ENCODE peak calls at places on chromosomes 16 and 17, in five cellular contexts. C, Z, V, M and L are unnamed samples. For H3K4me1 and H3K27me3, the result is how much of the 10 kb centered on the place peaks cover.

GRCh38 chr17:44308865-44309264 is 464 bp downstream of the RUNDC3A start:
- DNase-seq in Z (no peak), M (no peak), C (no peak), V (no peak), L (no peak)

GRCh38 chr16:75789237-75789636 is 62.9 kb upstream of the CPHXL start:
- DNase-seq in V (peak), M (peak), Z (no peak), C (peak), L (no peak)

GRCh38 chr17:48997103-48997826 is at the start of gene IGF2BP1:
- DNase-seq in M (peak), Z (no peak), C (peak), V (peak), L (no peak)

GRCh38 chr16:11395008-11395948 is 50.0 kb downstream of the RMI2 start:
- DNase-seq in Z (no peak), M (no peak), C (no peak), V (no peak), L (no peak)

GRCh38 chr16:87201052-87201451 is 116.1 kb downstream of the C16orf95 start:
- DNase-seq in M (no peak), Z (peak), V (peak), C (peak), L (peak)

GRCh38 chr17:71830916-71831315 is 289.9 kb upstream of the SOX9 start:
- DNase-seq in M (peak), V (no peak), Z (no peak), C (no peak), L (no peak)

GRCh38 chr17:76262732-76263344 is 2.3 kb upstream of the UBALD2 start:
- DNase-seq in M (no peak), C (no peak), V (no peak), Z (no peak), L (no peak)

GRCh38 chr16:53041196-53041977 is 11.3 kb downstream of the CHD9NB start:
- DNase-seq in M (peak), V (no peak), C (peak), Z (peak), L (no peak)

GRCh38 chr17:69577098-69577497 is 162.6 kb downstream of the MAP2K6 start:
- DNase-seq in V (no peak), Z (no peak), M (no peak), C (no peak), L (no peak)

GRCh38 chr17:69578385-69578936 is 164.0 kb downstream of the MAP2K6 start:
- DNase-seq in C (no peak), V (no peak), M (no peak), Z (no peak), L (no peak)

GRCh38 chr17:69575346-69575761 is 160.9 kb downstream of the MAP2K6 start:
- DNase-seq in Z (no peak), V (peak), M (no peak), C (peak), L (no peak)

GRCh38 chr17:69581061-69581955 is 166.8 kb downstream of the MAP2K6 start:
- DNase-seq in V (no peak), C (no peak), M (no peak), Z (no peak), L (no peak)

DNA sequence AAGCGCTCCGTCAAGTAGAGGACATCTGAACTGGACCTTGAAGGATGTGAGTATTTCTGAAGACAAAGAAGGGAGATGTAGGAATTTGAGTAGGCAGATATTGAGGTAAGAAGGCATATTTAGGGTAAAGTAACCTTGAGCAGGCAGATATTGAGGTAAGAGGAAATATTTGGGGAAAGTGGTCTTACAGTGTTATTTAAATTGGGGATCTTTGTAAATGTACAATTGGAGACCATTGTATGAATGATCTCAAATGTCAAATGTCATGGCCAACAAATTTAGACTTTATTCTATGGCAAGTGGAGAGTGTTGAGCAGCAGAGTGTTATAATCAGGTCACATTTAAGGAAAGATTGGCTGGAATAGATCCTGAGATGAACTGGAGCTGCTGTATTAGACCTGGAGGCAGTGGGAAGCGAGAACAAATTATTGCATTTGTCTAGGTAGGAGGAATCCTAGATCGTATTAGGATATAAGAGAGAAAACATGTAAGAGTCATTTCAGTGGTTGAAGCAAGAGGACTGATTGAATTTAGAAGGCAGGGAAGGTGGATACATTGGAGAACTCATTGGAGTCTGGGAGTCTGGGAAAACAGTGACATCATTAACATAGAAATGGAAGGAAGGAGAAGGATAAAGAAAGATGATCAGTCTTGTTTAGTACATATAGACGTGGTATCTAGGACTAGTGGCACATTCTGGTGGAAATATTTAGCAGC is 165.6 kb downstream of the MAP2K6 start:
- DNase-seq in Z (no peak), V (no peak), M (no peak), C (no peak), L (no peak)
- H3K4me3 ChIP-seq in Z (no peak), V (no peak), M (no peak), C (no peak), L (no peak)

DNA sequence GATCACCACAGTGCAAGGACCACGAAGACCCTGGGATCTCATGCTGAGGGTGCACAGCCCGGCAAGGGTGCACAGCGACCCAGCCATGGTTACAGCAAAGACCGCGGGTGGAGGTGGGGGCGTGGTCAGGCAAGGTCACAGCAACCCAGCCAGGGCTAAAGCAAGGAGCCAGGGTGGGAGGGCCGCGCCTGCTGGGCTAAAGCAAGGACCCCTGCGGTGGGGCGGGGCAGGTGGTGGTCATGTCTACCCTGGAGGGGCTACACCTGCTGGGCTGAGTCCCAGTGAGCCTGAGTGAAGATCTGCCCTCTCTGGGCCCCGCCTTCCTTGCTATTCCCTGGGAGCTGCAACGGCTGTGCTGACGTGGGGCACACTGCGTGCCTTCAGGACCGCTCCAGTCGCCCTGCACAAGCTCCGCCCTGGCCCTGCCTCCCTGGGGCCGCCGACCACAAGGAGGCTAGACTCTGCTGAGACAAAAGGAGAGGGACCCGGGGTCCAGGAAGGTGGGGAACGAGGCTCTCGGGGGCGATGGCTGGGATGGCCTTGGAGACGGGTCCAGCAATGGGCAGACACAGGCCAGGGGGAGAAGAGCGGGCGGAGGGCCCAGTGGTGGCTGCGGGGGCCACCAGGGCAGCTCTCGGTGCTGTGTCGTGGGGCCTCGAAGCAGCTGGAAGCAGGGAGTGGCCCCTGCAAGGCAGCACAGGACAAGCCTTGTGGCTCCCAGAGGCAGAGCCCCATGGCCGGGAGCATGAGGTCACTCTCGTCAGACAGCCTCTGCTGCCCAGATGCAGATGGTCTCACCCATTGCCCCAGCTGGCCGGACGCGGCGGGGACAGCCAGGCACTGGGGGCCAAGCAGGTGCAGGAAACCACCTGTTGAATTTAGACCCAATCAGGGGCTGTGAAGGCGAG is 52.8 kb downstream of the CBFA2T3 start:
- DNase-seq in C (no peak), M (peak), V (no peak), Z (no peak), L (no peak)
- H3K4me1 ChIP-seq in C (under half), M (under half), V (under half), Z (half or more), L (under half)

DNA sequence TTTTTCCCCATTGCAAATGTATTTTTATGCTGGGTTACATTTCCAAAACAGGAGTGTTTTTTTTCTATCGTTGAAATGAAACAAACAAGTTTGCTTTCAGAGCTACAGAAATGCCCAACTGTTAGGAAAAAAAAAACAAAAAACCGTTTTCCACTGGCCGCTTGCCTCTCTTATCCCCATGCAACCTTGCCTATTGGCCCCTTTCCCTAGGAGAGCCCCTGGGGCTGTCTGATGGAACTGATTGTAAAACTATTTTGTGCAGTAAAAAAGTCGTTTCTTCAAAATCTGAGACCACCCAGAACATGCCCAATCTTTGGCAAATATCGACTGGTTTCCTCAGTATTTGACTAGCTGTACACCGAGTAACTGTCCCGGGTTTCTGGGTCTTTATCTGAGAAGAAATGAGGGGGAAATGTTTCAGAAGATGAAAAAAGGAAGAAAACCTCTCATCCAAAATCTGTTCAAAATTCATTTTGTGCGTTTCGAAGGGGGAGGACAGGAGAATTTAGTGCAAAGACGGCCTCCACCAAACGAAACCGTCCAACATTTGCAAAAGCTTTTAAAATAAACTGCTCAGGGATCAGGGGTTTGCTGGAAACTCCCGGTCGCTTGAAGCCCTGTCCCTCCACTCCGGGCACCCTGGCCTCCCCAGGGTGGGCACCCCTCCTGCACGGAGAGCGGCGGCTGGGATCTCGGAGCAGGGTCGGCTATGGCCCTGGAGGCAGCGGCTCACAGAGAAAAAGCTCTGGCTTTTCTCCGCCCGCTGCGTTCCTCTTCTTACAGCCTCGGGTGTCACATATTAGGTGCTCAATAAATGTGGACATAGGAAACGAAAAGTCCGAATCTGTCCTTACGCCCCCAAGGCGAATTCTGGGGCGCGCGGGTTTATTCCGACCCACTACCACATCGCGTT is 1.0 kb upstream of the GNAO1 start:
- DNase-seq in V (peak), Z (no peak), M (peak), C (no peak), L (no peak)
- H3K27me3 ChIP-seq in V (half or more), Z (under half), M (under half), C (half or more), L (under half)

GRCh38 chr16:72945611-72946010 is 102.3 kb downstream of the ZFHX3 start:
- DNase-seq in V (no peak), M (no peak), C (no peak), Z (no peak), L (no peak)

GRCh38 chr16:72947379-72948237 is 100.3 kb downstream of the ZFHX3 start:
- DNase-seq in V (peak), M (no peak), C (no peak), Z (no peak), L (no peak)

GRCh38 chr16:72946063-72946462 is 101.9 kb downstream of the ZFHX3 start:
- DNase-seq in C (no peak), M (no peak), V (no peak), Z (no peak), L (no peak)

GRCh38 chr16:72945081-72945480 is 102.8 kb downstream of the ZFHX3 start:
- DNase-seq in C (no peak), M (no peak), V (no peak), Z (no peak), L (no peak)

GRCh38 chr16:72946474-72947194 is 101.3 kb downstream of the ZFHX3 start:
- DNase-seq in V (no peak), M (no peak), C (peak), Z (no peak), L (no peak)
- H3K4me3 ChIP-seq in V (no peak), M (no peak), C (no peak), Z (no peak), L (no peak)

DNA sequence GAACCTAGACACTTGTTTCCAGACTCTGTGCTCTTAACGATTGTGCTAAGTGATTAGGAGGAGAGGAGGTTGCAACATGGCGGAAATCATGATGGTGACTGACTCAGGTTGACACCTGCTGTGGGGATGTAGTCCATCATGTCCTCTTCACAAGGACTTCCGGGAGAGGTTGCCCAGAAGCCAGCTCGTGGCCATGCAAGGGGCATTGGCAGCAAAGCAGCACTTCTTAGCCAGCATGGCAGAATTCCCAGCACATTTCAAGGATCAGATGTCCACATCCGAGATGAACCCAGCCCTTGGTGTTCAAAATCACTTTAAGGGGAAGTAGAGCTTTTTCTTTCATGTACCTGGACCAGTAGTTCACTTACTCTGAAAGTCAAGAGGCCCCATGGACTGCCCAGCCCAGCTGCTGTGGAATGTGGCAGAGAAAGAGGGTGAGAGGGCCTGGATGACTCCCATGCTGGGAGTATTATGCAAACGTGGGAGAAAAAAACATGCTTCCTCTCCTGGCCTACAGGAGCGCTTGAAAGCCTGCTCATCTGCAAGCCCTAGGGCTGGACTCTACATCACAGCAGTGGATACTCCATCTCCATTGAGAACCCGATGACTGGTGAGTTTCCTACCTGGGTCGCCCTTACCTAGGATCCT is 65.5 kb downstream of the IRX6 start:
- DNase-seq in V (no peak), M (no peak), Z (no peak), C (no peak), L (no peak)
- H3K4me1 ChIP-seq in V (under half), M (under half), Z (under half), C (under half), L (under half)